ENCODE peak calls at places on chromosomes 13 and 19, in four cellular contexts. J is HFF-Myc, P is endothelial cell of umbilical vein, O is cardiac fibroblast. B is an unnamed sample.

GRCh38 chr13:49521216-49521615 is 25.5 kb downstream of the PHF11 start:
- DNase-seq in J (no peak), P (no peak), O (no peak), B (no peak)

GRCh38 chr13:44812818-44813217 is 176.5 kb downstream of the NUFIP1 start:
- DNase-seq in J (no peak), P (no peak), O (peak), B (no peak)

GRCh38 chr13:21767032-21767431 is 96.2 kb downstream of the FGF9 start:
- DNase-seq in J (no peak), P (no peak), O (no peak), B (no peak)

GRCh38 chr19:5959260-5960004 is 18.5 kb downstream of the RANBP3 start:
- DNase-seq in J (no peak), P (no peak), O (no peak), B (no peak)

GRCh38 chr19:41226053-41226873 is 7.2 kb downstream of the AXL start:
- DNase-seq in J (no peak), P (peak), O (peak), B (no peak)

GRCh38 chr13:44385847-44386246 is 12.2 kb downstream of the SERP2 start:
- DNase-seq in J (no peak), P (no peak), O (no peak), B (no peak)

GRCh38 chr13:20051366-20051765 is 92.8 kb downstream of the ZMYM2 start:
- DNase-seq in J (no peak), P (no peak), O (no peak), B (no peak)

GRCh38 chr13:88802886-88803285 is 1131.7 kb downstream of the SLITRK5 start:
- DNase-seq in J (no peak), P (no peak), O (no peak), B (no peak)

GRCh38 chr19:27822336-27822735 is 1390.6 kb downstream of the UQCRFS1 start:
- DNase-seq in J (no peak), P (no peak), O (no peak), B (no peak)

GRCh38 chr13:53121131-53121773 is 92.6 kb downstream of the OLFM4 start:
- DNase-seq in J (no peak), P (no peak), O (no peak), B (no peak)

GRCh38 chr19:21603431-21604153 is 98.2 kb downstream of the ZNF429 start:
- DNase-seq in J (no peak), P (no peak), O (no peak), B (no peak)

GRCh38 chr19:21607453-21607852 is 102.1 kb downstream of the ZNF429 start:
- DNase-seq in J (no peak), P (no peak), O (no peak), B (no peak)

GRCh38 chr19:21604941-21605548 is 99.6 kb downstream of the ZNF429 start:
- DNase-seq in J (no peak), P (peak), O (peak), B (no peak)

GRCh38 chr19:21602105-21602658 is 96.8 kb downstream of the ZNF429 start:
- DNase-seq in J (no peak), P (no peak), O (no peak), B (no peak)

DNA sequence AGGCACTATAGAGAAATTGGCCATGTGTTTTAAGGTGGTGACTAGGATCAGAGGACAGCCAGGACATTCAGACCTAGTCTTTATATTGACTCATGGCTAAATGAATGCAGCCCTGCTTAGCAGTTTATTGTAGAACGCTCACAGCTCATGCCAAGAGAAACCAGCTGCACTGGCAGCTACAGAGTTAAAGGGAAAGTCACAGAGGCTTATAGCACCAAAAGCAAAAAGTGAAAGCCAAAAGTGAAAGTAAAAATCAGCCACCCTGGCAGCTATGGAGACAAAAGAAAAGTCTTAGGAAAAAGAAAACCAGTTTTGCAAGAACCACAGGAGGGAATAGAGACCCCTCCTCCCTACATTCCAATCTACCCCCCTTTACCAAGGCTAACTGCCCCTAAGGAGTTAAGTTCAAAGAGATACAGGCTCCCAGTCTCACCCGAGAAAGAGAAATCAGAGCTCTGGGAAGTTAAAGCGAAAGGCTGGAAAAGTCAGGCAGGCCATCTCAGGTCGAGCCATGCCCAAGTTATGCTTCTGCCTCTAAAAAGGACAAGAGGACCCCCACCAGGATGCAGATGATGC is 99.0 kb downstream of the ZNF429 start:
- DNase-seq in J (no peak), P (no peak), O (peak), B (no peak)
- H3K4me3 ChIP-seq in J (peak), P (no peak), O (peak), B (peak)

GRCh38 chr13:106234656-106235055 is 300.8 kb downstream of the EFNB2 start:
- DNase-seq in J (no peak), P (no peak), O (no peak), B (no peak)

GRCh38 chr13:106233336-106233735 is 302.1 kb downstream of the EFNB2 start:
- DNase-seq in J (no peak), P (no peak), O (no peak), B (no peak)

GRCh38 chr13:106230450-106230849 is 305.0 kb downstream of the EFNB2 start:
- DNase-seq in J (no peak), P (peak), O (peak), B (peak)

DNA sequence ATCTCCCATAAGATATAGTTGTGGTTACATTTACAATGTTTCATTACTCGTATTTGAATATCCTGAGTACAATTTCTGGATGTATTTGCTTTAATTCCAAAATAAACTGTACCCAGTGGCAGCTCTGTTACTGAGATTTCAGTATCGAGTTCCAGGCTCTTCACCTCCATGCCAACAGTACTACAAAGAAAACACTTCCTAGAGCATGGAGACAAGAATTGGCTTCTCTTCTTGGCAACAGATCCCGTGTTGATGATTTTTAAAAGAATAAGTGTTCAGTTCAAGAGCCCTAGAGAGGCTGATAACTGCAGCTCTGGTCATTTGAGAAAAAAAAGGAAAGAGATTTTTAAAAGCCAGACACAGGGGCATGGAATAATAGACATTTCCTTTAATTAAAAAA is 302.8 kb downstream of the EFNB2 start:
- DNase-seq in J (no peak), P (no peak), O (peak), B (no peak)
- TF ChIP-seq CTCF in J (no peak), P (no peak), O (no peak), B (no peak)

GRCh38 chr19:2040647-2041435 is 10.2 kb downstream of the MKNK2 start:
- DNase-seq in J (no peak), P (no peak), O (no peak), B (no peak)
- H3K4me3 ChIP-seq in J (no peak), P (no peak), O (no peak), B (no peak)

GRCh38 chr13:109157275-109157674 is 527.9 kb downstream of the MYO16 start:
- DNase-seq in J (no peak), P (no peak), O (no peak), B (no peak)
- TF ChIP-seq CTCF in J (no peak), P (no peak), O (no peak), B (no peak)

DNA sequence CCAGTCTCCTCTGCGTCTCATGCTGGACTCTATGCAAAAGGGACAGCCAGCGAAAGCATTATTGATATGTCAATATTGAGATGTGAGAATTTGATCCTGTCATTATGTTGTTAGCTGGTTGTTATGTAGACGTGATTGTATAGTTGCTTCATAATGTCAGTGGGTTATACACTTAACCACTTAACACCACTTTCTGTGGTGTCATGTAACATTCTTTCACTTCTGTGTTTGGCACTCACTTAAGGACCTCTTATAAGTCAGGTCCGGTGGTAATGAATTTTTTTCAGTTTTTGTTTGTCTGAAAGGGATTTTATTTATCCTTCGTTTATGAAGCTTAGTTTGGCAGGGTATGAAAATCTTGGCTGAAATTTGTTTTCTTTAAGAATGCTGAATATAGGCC is 7.1 kb upstream of the SIGLEC7 start:
- DNase-seq in J (no peak), P (no peak), O (no peak), B (no peak)
- H3K4me3 ChIP-seq in J (no peak), P (no peak), O (no peak), B (no peak)

GRCh38 chr19:19321143-19321577 is 531 bp downstream of the MAU2 start:
- DNase-seq in J (no peak), P (peak), O (no peak), B (no peak)

GRCh38 chr19:19319725-19320361 is 466 bp downstream of the SUGP1 start:
- DNase-seq in J (no peak), P (no peak), O (no peak), B (no peak)

GRCh38 chr19:19324059-19324755 is 3.6 kb downstream of the MAU2 start:
- DNase-seq in J (no peak), P (no peak), O (no peak), B (no peak)

GRCh38 chr19:19316082-19316481 is 4.2 kb downstream of the SUGP1 start:
- DNase-seq in J (no peak), P (no peak), O (no peak), B (no peak)

GRCh38 chr19:19320362-19321142 is at the start of the genes MAU2 and SUGP1:
- DNase-seq in J (peak), P (peak), O (peak), B (peak)
- TF ChIP-seq CTCF in J (peak), P (no peak), O (peak), B (peak)

GRCh38 chr19:55276720-55277430 is 3.0 kb downstream of the HSPBP1 start:
- DNase-seq in J (no peak), P (no peak), O (no peak), B (no peak)

GRCh38 chr19:55279376-55279772 is 536 bp downstream of the HSPBP1 start:
- DNase-seq in J (no peak), P (no peak), O (no peak), B (no peak)

GRCh38 chr19:55279773-55280643 is at the start of gene HSPBP1:
- DNase-seq in J (peak), P (peak), O (peak), B (peak)

GRCh38 chr19:55277494-55277893 is 2.4 kb downstream of the HSPBP1 start:
- DNase-seq in J (no peak), P (no peak), O (no peak), B (no peak)

GRCh38 chr19:55278391-55279135 is 1.3 kb downstream of the HSPBP1 start:
- DNase-seq in J (no peak), P (no peak), O (no peak), B (no peak)
- H3K4me3 ChIP-seq in J (peak), P (no peak), O (no peak), B (peak)

GRCh38 chr19:11530432-11530831 is 1.5 kb upstream of the ECSIT start:
- DNase-seq in J (peak), P (peak), O (peak), B (no peak)
- TF ChIP-seq CTCF in J (peak), P (peak), O (peak), B (peak)

DNA sequence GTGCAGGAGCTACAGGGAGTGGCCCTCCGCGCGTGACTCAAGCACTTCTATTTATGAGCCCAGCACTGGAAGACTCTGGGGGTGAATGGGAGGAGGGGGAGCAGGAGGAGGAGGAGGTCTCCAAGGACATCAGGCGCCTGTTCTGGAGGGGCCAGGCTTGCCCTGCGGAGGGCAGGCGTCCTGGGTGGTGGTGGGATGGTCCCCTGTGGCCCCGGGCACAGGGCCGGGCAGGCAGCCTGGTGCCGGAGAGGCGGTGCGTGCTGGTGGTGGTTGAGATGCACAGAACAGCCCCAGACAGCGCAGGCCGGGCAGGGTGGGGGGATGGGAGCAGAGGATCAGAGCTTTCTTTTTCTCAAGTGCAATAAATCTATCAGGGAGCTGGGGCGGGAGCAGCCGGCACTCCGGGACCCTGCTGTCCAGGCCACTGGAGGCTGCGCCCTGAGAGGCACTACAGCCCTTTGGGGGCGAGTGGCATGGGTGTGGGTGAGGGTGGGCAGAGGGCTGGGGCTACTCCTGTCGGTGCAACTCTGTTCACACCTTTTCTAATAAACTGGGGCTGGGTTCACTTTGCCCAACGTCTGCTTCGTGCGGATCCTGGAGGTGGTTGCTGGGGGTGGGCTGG is 14.0 kb downstream of the NKPD1 start:
- DNase-seq in J (no peak), P (no peak), O (no peak), B (no peak)
- H3K4me3 ChIP-seq in J (no peak), P (no peak), O (no peak), B (no peak)

B was measured in AG04449.